ENCODE peak calls at places on chromosomes 1 and 21, in nine cellular contexts. L is HFF-Myc, R is AG09319, V is type B pancreatic cell, J is osteocyte, A is transverse colon, S is uterus, C is IMR-90, Z is omental fat pad. X is an unnamed sample.

GRCh38 chr1:9448132-9449105 is 90.8 kb upstream of the SLC25A33 start:
- DNase-seq in L (no peak), R (no peak), V (no peak), J (no peak), A (no peak), S (no peak), C (peak), Z (no peak), X (no peak)

GRCh38 chr1:88612299-88612698 is 71.8 kb upstream of the PKN2 start:
- DNase-seq in L (no peak), R (no peak), V (no peak), J (no peak), A (peak), S (no peak), C (no peak), Z (no peak), X (no peak)

GRCh38 chr1:202274611-202275010 is 67.1 kb downstream of the UBE2T start:
- DNase-seq in L (no peak), R (no peak), V (no peak), J (no peak), A (peak), S (peak), C (peak), Z (no peak), X (no peak)

GRCh38 chr1:28104866-28105467 is 16.6 kb upstream of the EYA3 start:
- DNase-seq in L (no peak), R (no peak), V (peak), J (peak), A (peak), S (no peak), C (peak), Z (no peak), X (no peak)

GRCh38 chr1:42282867-42283583 is 52.0 kb downstream of the FOXJ3 start:
- DNase-seq in L (no peak), R (no peak), V (no peak), J (no peak), A (no peak), S (no peak), C (peak), Z (no peak), X (no peak)

GRCh38 chr1:203199481-203200058 is 13.1 kb upstream of the CHI3L1 start:
- DNase-seq in L (no peak), R (no peak), V (no peak), J (no peak), A (no peak), S (no peak), C (peak), Z (no peak), X (no peak)

GRCh38 chr1:15103211-15103610 is 50.3 kb upstream of the TMEM51 start:
- DNase-seq in L (no peak), R (no peak), V (no peak), J (no peak), A (no peak), S (no peak), C (no peak), Z (no peak), X (no peak)

GRCh38 chr21:16377857-16378256 is 648.1 kb downstream of the USP25 start:
- DNase-seq in L (no peak), R (no peak), V (no peak), J (no peak), A (no peak), S (no peak), C (no peak), Z (no peak), X (no peak)

GRCh38 chr1:220708929-220709801 is 19.0 kb downstream of the C1orf115 start:
- DNase-seq in L (no peak), R (no peak), V (no peak), J (no peak), A (peak), S (no peak), C (no peak), Z (no peak), X (no peak)

GRCh38 chr1:9798236-9799130 is 25.3 kb downstream of the CLSTN1 start:
- DNase-seq in L (no peak), R (peak), V (no peak), J (no peak), A (no peak), S (peak), C (peak), Z (no peak), X (no peak)

GRCh38 chr1:58779059-58779754 is 4.6 kb downstream of the JUN start:
- DNase-seq in L (no peak), R (no peak), V (no peak), J (no peak), A (no peak), S (no peak), C (peak), Z (no peak), X (no peak)

GRCh38 chr1:6105218-6105679 is 59.6 kb downstream of the KCNAB2 start:
- DNase-seq in L (no peak), R (no peak), V (no peak), J (no peak), A (no peak), S (no peak), C (no peak), Z (no peak), X (no peak)

GRCh38 chr21:34215911-34216310 is 142.5 kb downstream of the MRPS6 start:
- DNase-seq in L (no peak), R (no peak), V (no peak), J (peak), A (no peak), S (no peak), C (no peak), Z (no peak), X (no peak)

GRCh38 chr1:31869473-31869872 is 53.7 kb upstream of the SPOCD1 start:
- DNase-seq in L (no peak), R (no peak), V (no peak), J (no peak), A (no peak), S (no peak), C (no peak), Z (no peak), X (no peak)

GRCh38 chr21:41010981-41011380 is 157.0 kb upstream of the BACE2 start:
- DNase-seq in L (no peak), R (no peak), V (no peak), J (no peak), A (no peak), S (no peak), C (no peak), Z (no peak), X (no peak)

GRCh38 chr21:35738342-35738961 is 321.9 kb downstream of the SETD4 start:
- DNase-seq in L (peak), R (no peak), V (no peak), J (no peak), A (no peak), S (no peak), C (peak), Z (no peak), X (no peak)

GRCh38 chr1:5644281-5645134 is 347.7 kb downstream of the NPHP4 start:
- DNase-seq in L (no peak), R (no peak), V (no peak), J (peak), A (no peak), S (no peak), C (no peak), Z (no peak), X (peak)

GRCh38 chr1:193358419-193358818 is 172.0 kb upstream of the B3GALT2 start:
- DNase-seq in L (no peak), R (no peak), V (no peak), J (no peak), A (no peak), S (no peak), C (no peak), Z (no peak), X (no peak)

GRCh38 chr1:227225715-227226346 is 92.5 kb downstream of the CDC42BPA start:
- DNase-seq in L (peak), R (peak), V (no peak), J (no peak), A (no peak), S (no peak), C (peak), Z (no peak), X (no peak)

GRCh38 chr1:85319488-85319887 is 43.1 kb upstream of the BCL10 start:
- DNase-seq in L (no peak), R (no peak), V (no peak), J (no peak), A (no peak), S (no peak), C (no peak), Z (no peak), X (no peak)

GRCh38 chr21:29730281-29730680 is 209.5 kb downstream of the GRIK1 start:
- DNase-seq in L (no peak), R (no peak), V (no peak), J (no peak), A (no peak), S (no peak), C (no peak), Z (no peak), X (no peak)

GRCh38 chr1:28595412-28596191 is 3.5 kb downstream of the RAB42 start:
- DNase-seq in L (no peak), R (no peak), V (no peak), J (no peak), A (no peak), S (no peak), C (no peak), Z (no peak), X (no peak)

GRCh38 chr1:245301162-245301580 is 146.4 kb downstream of the KIF26B start:
- DNase-seq in L (no peak), R (peak), V (no peak), J (no peak), A (no peak), S (no peak), C (peak), Z (no peak), X (no peak)

GRCh38 chr1:201652180-201652579 is 113.3 kb downstream of the NAV1 start:
- DNase-seq in L (no peak), R (no peak), V (no peak), J (no peak), A (no peak), S (no peak), C (no peak), Z (no peak), X (no peak)

GRCh38 chr1:179817789-179818188 is 59.8 kb downstream of the TOR1AIP2 start:
- DNase-seq in L (no peak), R (no peak), V (no peak), J (no peak), A (no peak), S (no peak), C (peak), Z (no peak), X (no peak)

GRCh38 chr1:193408782-193409293 is 222.4 kb upstream of the B3GALT2 start:
- DNase-seq in L (peak), R (no peak), V (no peak), J (no peak), A (peak), S (peak), C (peak), Z (peak), X (peak)

GRCh38 chr1:223831755-223832636 is 13.8 kb downstream of the TP53BP2 start:
- DNase-seq in L (no peak), R (no peak), V (no peak), J (no peak), A (no peak), S (no peak), C (peak), Z (no peak), X (no peak)

GRCh38 chr1:58398714-58399113 is 147.8 kb downstream of the OMA1 start:
- DNase-seq in L (no peak), R (no peak), V (no peak), J (no peak), A (no peak), S (no peak), C (no peak), Z (no peak), X (no peak)

GRCh38 chr1:38068980-38069340 is 22.4 kb upstream of the POU3F1 start:
- DNase-seq in L (no peak), R (no peak), V (no peak), J (no peak), A (no peak), S (no peak), C (no peak), Z (no peak), X (no peak)

GRCh38 chr1:192159034-192159433 is 772 bp downstream of the RGS18 start:
- DNase-seq in L (no peak), R (no peak), V (no peak), J (no peak), A (no peak), S (no peak), C (no peak), Z (no peak), X (no peak)

GRCh38 chr1:54480201-54480848 is 67.7 kb upstream of the ACOT11 start:
- DNase-seq in L (no peak), R (no peak), V (no peak), J (no peak), A (no peak), S (no peak), C (no peak), Z (no peak), X (no peak)

GRCh38 chr21:45768741-45769049 is 125.2 kb downstream of the PCBP3 start:
- DNase-seq in L (no peak), R (no peak), V (no peak), J (no peak), A (no peak), S (no peak), C (no peak), Z (no peak), X (no peak)
- TF ChIP-seq CTCF in L (no peak), R (no peak), V (no peak), J (no peak), A (no peak), S (no peak), C (peak), Z (no peak), X (no peak)

GRCh38 chr1:51044834-51045233 is 57.2 kb upstream of the C1orf185 start:
- DNase-seq in L (no peak), R (no peak), V (no peak), J (no peak), A (no peak), S (no peak), C (no peak), Z (no peak), X (no peak)
- TF ChIP-seq CTCF in L (no peak), R (no peak), V (no peak), J (peak), A (peak), S (peak), C (peak), Z (no peak), X (no peak)

GRCh38 chr1:170067253-170067819 is 7.2 kb downstream of the KIFAP3 start:
- DNase-seq in L (no peak), R (no peak), V (no peak), J (no peak), A (peak), S (no peak), C (peak), Z (no peak), X (no peak)
- TF ChIP-seq CTCF in L (no peak), R (no peak), V (no peak), J (no peak), A (no peak), S (no peak), C (no peak), Z (no peak), X (no peak)

GRCh38 chr1:60041783-60042182 is 31.8 kb downstream of the C1orf87 start:
- DNase-seq in L (no peak), R (no peak), V (no peak), J (no peak), A (no peak), S (no peak), C (no peak), Z (no peak), X (no peak)
- TF ChIP-seq CTCF in L (no peak), R (no peak), V (no peak), J (no peak), A (no peak), S (no peak), C (no peak), Z (no peak), X (no peak)

DNA sequence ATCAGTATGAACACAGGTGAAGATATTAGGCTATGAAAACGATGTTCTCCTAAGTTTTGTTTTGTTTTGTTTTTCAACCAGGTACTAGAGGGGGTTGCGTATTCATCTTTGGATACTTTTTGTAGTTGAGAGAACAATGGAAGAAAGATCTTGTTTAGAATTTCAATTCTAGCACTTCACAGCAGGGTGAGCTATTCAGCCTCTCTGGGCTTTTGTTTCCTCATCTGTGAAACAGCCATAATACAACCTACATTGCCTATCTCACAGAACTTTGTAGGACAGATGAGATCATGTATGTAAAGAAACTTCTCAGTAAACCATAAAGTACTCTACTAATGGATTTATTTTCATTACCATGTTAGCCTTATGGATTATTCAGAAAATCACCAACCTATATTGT is 199.5 kb downstream of the GPATCH2 start:
- DNase-seq in L (no peak), R (no peak), V (no peak), J (no peak), A (no peak), S (no peak), C (no peak), Z (no peak), X (no peak)
- TF ChIP-seq CTCF in L (no peak), R (no peak), V (no peak), J (peak), A (no peak), S (no peak), C (no peak), Z (no peak), X (no peak)

GRCh38 chr1:234589854-234590620 is 19.9 kb downstream of the IRF2BP2 start:
- DNase-seq in L (no peak), R (no peak), V (no peak), J (no peak), A (no peak), S (no peak), C (no peak), Z (no peak), X (no peak)

GRCh38 chr1:234591131-234591530 is 18.8 kb downstream of the IRF2BP2 start:
- DNase-seq in L (no peak), R (no peak), V (no peak), J (peak), A (no peak), S (no peak), C (no peak), Z (no peak), X (no peak)

GRCh38 chr1:234588402-234588801 is 21.6 kb downstream of the IRF2BP2 start:
- DNase-seq in L (no peak), R (no peak), V (no peak), J (no peak), A (no peak), S (no peak), C (no peak), Z (no peak), X (no peak)

GRCh38 chr1:234586892-234587445 is 23.0 kb downstream of the IRF2BP2 start:
- DNase-seq in L (no peak), R (no peak), V (no peak), J (peak), A (no peak), S (no peak), C (no peak), Z (no peak), X (no peak)

DNA sequence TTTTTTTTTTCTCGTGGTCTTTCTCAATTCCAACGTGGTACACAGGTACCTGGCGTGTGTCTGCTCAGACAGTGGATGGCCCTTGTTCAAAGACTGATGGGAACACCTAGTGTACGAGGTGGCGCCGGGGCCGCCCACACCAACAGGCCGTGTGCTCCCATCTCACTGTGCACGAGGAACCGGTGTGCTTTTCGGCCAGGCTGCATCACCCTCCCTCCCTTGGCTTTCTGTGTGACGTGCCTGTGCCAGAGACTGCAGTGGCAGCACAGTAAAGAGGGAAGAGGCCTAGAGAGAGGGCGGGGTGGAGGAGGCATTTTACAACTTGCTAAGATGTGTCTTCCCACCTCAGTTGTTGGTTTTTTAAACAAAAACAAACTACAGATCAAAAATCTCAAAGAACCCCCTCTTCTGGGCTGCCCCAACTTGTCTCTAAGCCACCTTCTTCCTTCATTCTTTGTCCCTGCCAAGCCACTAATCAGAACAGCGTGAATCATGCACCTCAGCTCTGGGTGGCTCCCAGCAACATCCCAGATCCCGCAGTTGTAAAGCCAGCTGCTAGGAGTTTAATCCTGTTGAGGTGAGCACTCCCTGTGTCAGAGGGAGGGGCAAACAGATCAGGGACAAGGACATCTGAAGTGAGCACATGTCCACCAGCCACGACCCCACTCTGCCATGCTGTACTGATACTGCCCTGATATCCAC is 20.8 kb downstream of the IRF2BP2 start:
- DNase-seq in L (no peak), R (no peak), V (no peak), J (no peak), A (no peak), S (no peak), C (no peak), Z (no peak), X (no peak)
- TF ChIP-seq CTCF in L (no peak), R (no peak), V (no peak), J (no peak), A (no peak), S (no peak), C (no peak), Z (no peak), X (no peak)

GRCh38 chr1:231165371-231165770 is 3.5 kb downstream of the TRIM67 start:
- DNase-seq in L (no peak), R (no peak), V (no peak), J (no peak), A (no peak), S (no peak), C (peak), Z (no peak), X (no peak)

GRCh38 chr1:231171623-231172197 is 9.9 kb downstream of the TRIM67 start:
- DNase-seq in L (no peak), R (no peak), V (no peak), J (no peak), A (no peak), S (no peak), C (no peak), Z (no peak), X (peak)

GRCh38 chr1:231172411-231172810 is 10.6 kb downstream of the TRIM67 start:
- DNase-seq in L (no peak), R (no peak), V (no peak), J (no peak), A (no peak), S (no peak), C (no peak), Z (no peak), X (peak)

GRCh38 chr1:231166398-231166797 is 4.5 kb downstream of the TRIM67 start:
- DNase-seq in L (no peak), R (no peak), V (no peak), J (no peak), A (no peak), S (no peak), C (no peak), Z (no peak), X (no peak)

DNA sequence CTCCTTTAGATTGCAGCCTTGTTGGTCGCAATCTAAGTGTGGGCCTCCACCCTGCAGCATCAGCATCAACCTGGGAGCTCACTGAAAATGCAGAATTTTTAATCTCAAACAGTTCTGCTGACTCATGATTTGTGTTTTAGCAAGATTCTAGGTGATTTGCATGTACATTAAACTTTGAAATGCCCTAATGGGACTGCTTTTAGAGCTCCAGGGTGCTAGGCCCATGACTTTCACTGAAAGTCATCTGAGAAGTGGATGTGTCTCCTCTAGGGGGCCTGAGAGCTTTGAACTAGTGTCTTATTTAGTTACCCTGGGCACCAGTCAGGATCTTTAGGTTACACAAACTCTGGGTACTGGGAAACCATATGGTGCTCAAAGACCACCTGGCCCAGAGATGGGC is 9.0 kb downstream of the TRIM67 start:
- DNase-seq in L (no peak), R (no peak), V (no peak), J (no peak), A (no peak), S (no peak), C (no peak), Z (no peak), X (peak)
- TF ChIP-seq CTCF in L (peak), R (no peak), V (peak), J (no peak), A (no peak), S (no peak), C (no peak), Z (no peak), X (no peak)